ENCODE peak calls at places on chromosomes 5 and 9, in four cellular contexts. One of them, this sample, is unnamed.

GRCh38 chr5:143851383-143851782 is 39.4 kb downstream of the HMHB1 start:
- DNase-seq in stomach: no peak
- DNase-seq in posterior cingulate gyrus: no peak
- DNase-seq in kidney tubule cell: peak
- DNase-seq in this sample: no peak

GRCh38 chr5:123778641-123779040 is 266.7 kb downstream of the CSNK1G3 start:
- DNase-seq in stomach: no peak
- DNase-seq in posterior cingulate gyrus: no peak
- DNase-seq in kidney tubule cell: no peak
- DNase-seq in this sample: no peak

GRCh38 chr5:55316289-55316688 is 8.5 kb downstream of the MTREX start:
- DNase-seq in stomach: no peak
- DNase-seq in kidney tubule cell: no peak
- DNase-seq in posterior cingulate gyrus: no peak
- DNase-seq in this sample: no peak

GRCh38 chr5:140840978-140841962 is at the start of gene PCDHA8:
- DNase-seq in posterior cingulate gyrus: no peak
- DNase-seq in stomach: no peak
- DNase-seq in kidney tubule cell: peak
- DNase-seq in this sample: no peak

GRCh38 chr9:138043411-138044345 is 166.1 kb downstream of the CACNA1B start:
- DNase-seq in stomach: peak
- DNase-seq in kidney tubule cell: no peak
- DNase-seq in posterior cingulate gyrus: peak
- DNase-seq in this sample: no peak

GRCh38 chr9:89622933-89623861 is 18.4 kb downstream of the GADD45G start:
- DNase-seq in stomach: peak
- DNase-seq in kidney tubule cell: no peak
- DNase-seq in posterior cingulate gyrus: no peak
- DNase-seq in this sample: no peak

GRCh38 chr5:68415177-68416085 is 199.9 kb downstream of the PIK3R1 start:
- DNase-seq in kidney tubule cell: no peak
- DNase-seq in posterior cingulate gyrus: no peak
- DNase-seq in stomach: no peak
- DNase-seq in this sample: no peak

GRCh38 chr9:36731576-36731975 is 158.9 kb downstream of the MELK start:
- DNase-seq in kidney tubule cell: no peak
- DNase-seq in posterior cingulate gyrus: no peak
- DNase-seq in stomach: no peak
- DNase-seq in this sample: no peak

GRCh38 chr5:74418709-74419108 is 221.8 kb downstream of the ENC1 start:
- DNase-seq in stomach: no peak
- DNase-seq in posterior cingulate gyrus: no peak
- DNase-seq in kidney tubule cell: no peak
- DNase-seq in this sample: no peak

GRCh38 chr9:6590329-6590728 is 55.2 kb downstream of the GLDC start:
- DNase-seq in kidney tubule cell: no peak
- DNase-seq in posterior cingulate gyrus: no peak
- DNase-seq in stomach: no peak
- DNase-seq in this sample: no peak

GRCh38 chr9:95462419-95463121 is 54.2 kb downstream of the PTCH1 start:
- DNase-seq in kidney tubule cell: no peak
- DNase-seq in posterior cingulate gyrus: peak
- DNase-seq in stomach: peak
- DNase-seq in this sample: peak

GRCh38 chr5:140293091-140293996 is 9.6 kb downstream of the PFDN1 start:
- DNase-seq in kidney tubule cell: no peak
- DNase-seq in posterior cingulate gyrus: no peak
- DNase-seq in stomach: no peak
- DNase-seq in this sample: no peak

GRCh38 chr5:169650701-169651331 is 13.7 kb downstream of the DOCK2 start:
- DNase-seq in kidney tubule cell: peak
- DNase-seq in stomach: no peak
- DNase-seq in posterior cingulate gyrus: no peak
- DNase-seq in this sample: no peak

GRCh38 chr5:171342362-171343111 is 33.5 kb downstream of the TLX3 start:
- DNase-seq in kidney tubule cell: peak
- DNase-seq in stomach: peak
- DNase-seq in posterior cingulate gyrus: no peak
- DNase-seq in this sample: no peak

GRCh38 chr9:20984471-20984870 is 47.0 kb downstream of the HACD4 start:
- DNase-seq in kidney tubule cell: no peak
- DNase-seq in posterior cingulate gyrus: no peak
- DNase-seq in stomach: no peak
- DNase-seq in this sample: no peak

GRCh38 chr5:122515709-122516431 is 203.8 kb downstream of the SNCAIP start:
- DNase-seq in posterior cingulate gyrus: no peak
- DNase-seq in stomach: peak
- DNase-seq in kidney tubule cell: peak
- DNase-seq in this sample: no peak

This sample was measured in C1 segment of cervical spinal cord.